ENCODE peak calls at places on chromosomes 11 and 22, in four cellular contexts. X, L, B and I are unnamed samples.

GRCh38 chr11:47861762-47862161 is 13.6 kb upstream of the NUP160 start:
- DNase-seq in L (no peak), B (no peak), X (no peak), I (no peak)

GRCh38 chr11:10885703-10886363 is 28.0 kb upstream of the ZBED5 start:
- DNase-seq in B (no peak), X (no peak), L (no peak), I (no peak)

GRCh38 chr11:86183694-86184093 is 60.9 kb upstream of the EED start:
- DNase-seq in B (peak), X (no peak), L (no peak), I (no peak)

GRCh38 chr11:129643031-129643721 is 172.5 kb upstream of the TMEM45B start:
- DNase-seq in X (no peak), B (peak), L (no peak), I (no peak)

GRCh38 chr11:12829536-12830314 is 155.5 kb downstream of the TEAD1 start:
- DNase-seq in X (no peak), L (no peak), B (no peak), I (no peak)

GRCh38 chr22:48253136-48253535 is 1490.7 kb downstream of the TBC1D22A start:
- DNase-seq in L (no peak), X (no peak), B (no peak), I (no peak)

GRCh38 chr11:101759771-101760450 is 154.9 kb upstream of the CEP126 start:
- DNase-seq in X (no peak), B (no peak), L (no peak), I (no peak)

GRCh38 chr11:108647701-108648527 is 17.0 kb upstream of the DDX10 start:
- DNase-seq in X (peak), B (peak), L (peak), I (peak)

GRCh38 chr11:121106812-121107211 is 5.8 kb downstream of the TECTA start:
- DNase-seq in X (no peak), B (no peak), L (no peak), I (no peak)